ENCODE peak calls at places on chromosomes 3 and 15, in eight cellular contexts. One of them, this sample, is unnamed.

GRCh38 chr3:127005864-127006500 is 23.1 kb downstream of the PLXNA1 start:
- DNase-seq in activated effector memory CD4-positive, alpha-beta T cell treated with Interleukin-2 at 50 U/mL for 16 hours: no peak
- DNase-seq in activated T-helper 1 cell treated with anti-CD3 and anti-CD28 coated beads, Interleukin-2, amount 50 U/mL, for 16 hours: no peak
- DNase-seq in NCI-H1105: no peak
- DNase-seq in H7: no peak
- DNase-seq in posterior vena cava: no peak
- DNase-seq in RKO: no peak
- DNase-seq in progenitor cell of endocrine pancreas: no peak
- DNase-seq in this sample: no peak

GRCh38 chr3:132730891-132731580 is 8.8 kb upstream of the NPHP3 start:
- DNase-seq in posterior vena cava: no peak
- DNase-seq in progenitor cell of endocrine pancreas: no peak
- DNase-seq in NCI-H1105: peak
- DNase-seq in RKO: peak
- DNase-seq in activated effector memory CD4-positive, alpha-beta T cell treated with Interleukin-2 at 50 U/mL for 16 hours: no peak
- DNase-seq in activated T-helper 1 cell treated with anti-CD3 and anti-CD28 coated beads, Interleukin-2, amount 50 U/mL, for 16 hours: no peak
- DNase-seq in H7: peak
- DNase-seq in this sample: no peak

GRCh38 chr3:47347217-47347801 is 33.5 kb upstream of the PTPN23 start:
- DNase-seq in progenitor cell of endocrine pancreas: no peak
- DNase-seq in activated effector memory CD4-positive, alpha-beta T cell treated with Interleukin-2 at 50 U/mL for 16 hours: no peak
- DNase-seq in posterior vena cava: no peak
- DNase-seq in activated T-helper 1 cell treated with anti-CD3 and anti-CD28 coated beads, Interleukin-2, amount 50 U/mL, for 16 hours: no peak
- DNase-seq in H7: no peak
- DNase-seq in NCI-H1105: no peak
- DNase-seq in RKO: no peak
- DNase-seq in this sample: no peak

GRCh38 chr3:46662771-46663551 is 30.5 kb downstream of the ALS2CL start:
- DNase-seq in posterior vena cava: peak
- DNase-seq in activated effector memory CD4-positive, alpha-beta T cell treated with Interleukin-2 at 50 U/mL for 16 hours: no peak
- DNase-seq in progenitor cell of endocrine pancreas: no peak
- DNase-seq in H7: peak
- DNase-seq in activated T-helper 1 cell treated with anti-CD3 and anti-CD28 coated beads, Interleukin-2, amount 50 U/mL, for 16 hours: no peak
- DNase-seq in NCI-H1105: no peak
- DNase-seq in RKO: no peak
- DNase-seq in this sample: no peak

GRCh38 chr15:85005744-85006143 is 24.1 kb downstream of the PDE8A start:
- DNase-seq in NCI-H1105: no peak
- DNase-seq in progenitor cell of endocrine pancreas: no peak
- DNase-seq in H7: no peak
- DNase-seq in activated T-helper 1 cell treated with anti-CD3 and anti-CD28 coated beads, Interleukin-2, amount 50 U/mL, for 16 hours: no peak
- DNase-seq in activated effector memory CD4-positive, alpha-beta T cell treated with Interleukin-2 at 50 U/mL for 16 hours: no peak
- DNase-seq in RKO: no peak
- DNase-seq in posterior vena cava: no peak
- DNase-seq in this sample: no peak

GRCh38 chr3:35773398-35773797 is 134.1 kb downstream of the ARPP21 start:
- DNase-seq in RKO: no peak
- DNase-seq in NCI-H1105: no peak
- DNase-seq in activated T-helper 1 cell treated with anti-CD3 and anti-CD28 coated beads, Interleukin-2, amount 50 U/mL, for 16 hours: no peak
- DNase-seq in progenitor cell of endocrine pancreas: no peak
- DNase-seq in posterior vena cava: no peak
- DNase-seq in H7: no peak
- DNase-seq in activated effector memory CD4-positive, alpha-beta T cell treated with Interleukin-2 at 50 U/mL for 16 hours: no peak
- DNase-seq in this sample: no peak

GRCh38 chr15:75577401-75578205 is 1.5 kb downstream of the PTPN9 start:
- DNase-seq in activated T-helper 1 cell treated with anti-CD3 and anti-CD28 coated beads, Interleukin-2, amount 50 U/mL, for 16 hours: no peak
- DNase-seq in activated effector memory CD4-positive, alpha-beta T cell treated with Interleukin-2 at 50 U/mL for 16 hours: no peak
- DNase-seq in progenitor cell of endocrine pancreas: no peak
- DNase-seq in H7: peak
- DNase-seq in NCI-H1105: no peak
- DNase-seq in posterior vena cava: no peak
- DNase-seq in RKO: peak
- DNase-seq in this sample: no peak

GRCh38 chr15:31084176-31084575 is 17.3 kb downstream of the TRPM1 start:
- DNase-seq in NCI-H1105: no peak
- DNase-seq in posterior vena cava: no peak
- DNase-seq in progenitor cell of endocrine pancreas: no peak
- DNase-seq in activated T-helper 1 cell treated with anti-CD3 and anti-CD28 coated beads, Interleukin-2, amount 50 U/mL, for 16 hours: no peak
- DNase-seq in H7: no peak
- DNase-seq in RKO: no peak
- DNase-seq in activated effector memory CD4-positive, alpha-beta T cell treated with Interleukin-2 at 50 U/mL for 16 hours: no peak
- DNase-seq in this sample: no peak

GRCh38 chr3:152380048-152380447 is 111.3 kb downstream of the MBNL1 start:
- DNase-seq in H7: no peak
- DNase-seq in NCI-H1105: no peak
- DNase-seq in activated effector memory CD4-positive, alpha-beta T cell treated with Interleukin-2 at 50 U/mL for 16 hours: no peak
- DNase-seq in RKO: no peak
- DNase-seq in activated T-helper 1 cell treated with anti-CD3 and anti-CD28 coated beads, Interleukin-2, amount 50 U/mL, for 16 hours: no peak
- DNase-seq in posterior vena cava: no peak
- DNase-seq in progenitor cell of endocrine pancreas: no peak
- DNase-seq in this sample: no peak

GRCh38 chr15:40217166-40217785 is 21.6 kb upstream of the PAK6 start:
- DNase-seq in activated effector memory CD4-positive, alpha-beta T cell treated with Interleukin-2 at 50 U/mL for 16 hours: peak
- DNase-seq in H7: peak
- DNase-seq in activated T-helper 1 cell treated with anti-CD3 and anti-CD28 coated beads, Interleukin-2, amount 50 U/mL, for 16 hours: no peak
- DNase-seq in posterior vena cava: no peak
- DNase-seq in progenitor cell of endocrine pancreas: peak
- DNase-seq in RKO: peak
- DNase-seq in NCI-H1105: peak
- DNase-seq in this sample: no peak

GRCh38 chr3:193594946-193595689 is 2.1 kb downstream of the OPA1 start:
- DNase-seq in posterior vena cava: no peak
- DNase-seq in activated effector memory CD4-positive, alpha-beta T cell treated with Interleukin-2 at 50 U/mL for 16 hours: no peak
- DNase-seq in activated T-helper 1 cell treated with anti-CD3 and anti-CD28 coated beads, Interleukin-2, amount 50 U/mL, for 16 hours: no peak
- DNase-seq in progenitor cell of endocrine pancreas: no peak
- DNase-seq in NCI-H1105: no peak
- DNase-seq in RKO: peak
- DNase-seq in H7: no peak
- DNase-seq in this sample: no peak

GRCh38 chr3:191236635-191237034 is 37.6 kb downstream of the OSTN start:
- DNase-seq in progenitor cell of endocrine pancreas: no peak
- DNase-seq in RKO: no peak
- DNase-seq in NCI-H1105: no peak
- DNase-seq in posterior vena cava: no peak
- DNase-seq in activated effector memory CD4-positive, alpha-beta T cell treated with Interleukin-2 at 50 U/mL for 16 hours: no peak
- DNase-seq in activated T-helper 1 cell treated with anti-CD3 and anti-CD28 coated beads, Interleukin-2, amount 50 U/mL, for 16 hours: no peak
- DNase-seq in H7: no peak
- DNase-seq in this sample: no peak

This sample was measured in thoracic aorta.